ENCODE peak calls at places on chromosomes 2 and 18, in ten cellular contexts. M is HepG2, L is stomach, U is suprapubic skin, Z is ovary, X is transverse colon, A is tibial nerve, C is GM12878, K is sigmoid colon, J is K562. E is an unnamed sample.

GRCh38 chr18:42758851-42759250 is 356.6 kb downstream of the RIT2 start:
- DNase-seq in C (no peak), M (no peak), A (no peak), L (no peak), U (no peak), X (no peak), Z (no peak), J (no peak), K (no peak), E (no peak)

GRCh38 chr2:109728809-109729208 is 65.3 kb upstream of the RGPD5 start:
- DNase-seq in X (no peak), A (no peak), J (no peak), Z (peak; percentile 40), M (no peak), K (no peak), L (no peak), C (no peak), U (no peak), E (no peak)

GRCh38 chr2:182522930-182523541 is 96.2 kb upstream of the PDE1A start:
- DNase-seq in A (no peak), K (no peak), U (no peak), L (no peak), C (no peak), Z (no peak), M (no peak), X (no peak), J (no peak), E (no peak)

GRCh38 chr2:153808675-153809074 is 63.0 kb upstream of the GALNT13 start:
- DNase-seq in A (no peak), C (no peak), L (no peak), Z (no peak), J (no peak), X (no peak), K (no peak), U (no peak), M (no peak), E (no peak)

GRCh38 chr2:239611222-239611795 is 210.5 kb upstream of the HDAC4 start:
- DNase-seq in K (peak; percentile 54), C (no peak), A (no peak), U (no peak), L (no peak), J (no peak), M (no peak), X (no peak), Z (no peak), E (no peak)

GRCh38 chr2:224278531-224278930 is 123.4 kb downstream of the FAM124B start:
- DNase-seq in K (no peak), J (no peak), Z (no peak), U (no peak), A (no peak), L (no peak), X (no peak), C (no peak), M (no peak), E (no peak)

GRCh38 chr2:193446967-193447366 is 1252.2 kb upstream of the TMEFF2 start:
- DNase-seq in C (no peak), K (no peak), L (no peak), X (no peak), A (no peak), M (no peak), J (no peak), U (no peak), Z (no peak), E (no peak)

GRCh38 chr2:20524412-20525040 is 77.7 kb downstream of the RHOB start:
- DNase-seq in J (peak; percentile 81), Z (no peak), C (no peak), K (peak; percentile 80), U (peak; percentile 91), L (no peak), A (no peak), X (peak; percentile 22), M (no peak), E (no peak)

GRCh38 chr2:191636235-191636543 is 41.7 kb upstream of the NABP1 start:
- DNase-seq in A (no peak), L (no peak), M (peak; percentile 68), J (no peak), U (no peak), C (no peak), K (no peak), Z (no peak), X (no peak), E (no peak)

GRCh38 chr2:72757177-72757775 is 68.6 kb downstream of the EXOC6B start:
- DNase-seq in Z (no peak), X (no peak), L (peak; percentile 53), J (peak; percentile 63), M (peak; percentile 100), C (no peak), K (no peak), U (no peak), A (no peak), E (no peak)

GRCh38 chr2:26488463-26489212 is 10.7 kb upstream of the OTOF start:
- DNase-seq in Z (no peak), U (no peak), X (no peak), C (no peak), K (no peak), A (no peak), J (no peak), L (no peak), M (no peak), E (no peak)

GRCh38 chr2:26485099-26485498 is 7.2 kb upstream of the OTOF start:
- DNase-seq in L (no peak), K (no peak), U (no peak), A (no peak), J (no peak), Z (no peak), X (no peak), M (no peak), C (no peak), E (no peak)

GRCh38 chr2:26486789-26487188 is 8.9 kb upstream of the OTOF start:
- DNase-seq in C (no peak), L (no peak), U (no peak), Z (no peak), J (no peak), A (no peak), M (no peak), X (no peak), K (no peak), E (no peak)

GRCh38 chr2:26485725-26486418 is 7.9 kb upstream of the OTOF start:
- DNase-seq in Z (no peak), K (no peak), J (no peak), C (no peak), L (no peak), M (no peak), A (no peak), U (no peak), X (no peak), E (no peak)

DNA sequence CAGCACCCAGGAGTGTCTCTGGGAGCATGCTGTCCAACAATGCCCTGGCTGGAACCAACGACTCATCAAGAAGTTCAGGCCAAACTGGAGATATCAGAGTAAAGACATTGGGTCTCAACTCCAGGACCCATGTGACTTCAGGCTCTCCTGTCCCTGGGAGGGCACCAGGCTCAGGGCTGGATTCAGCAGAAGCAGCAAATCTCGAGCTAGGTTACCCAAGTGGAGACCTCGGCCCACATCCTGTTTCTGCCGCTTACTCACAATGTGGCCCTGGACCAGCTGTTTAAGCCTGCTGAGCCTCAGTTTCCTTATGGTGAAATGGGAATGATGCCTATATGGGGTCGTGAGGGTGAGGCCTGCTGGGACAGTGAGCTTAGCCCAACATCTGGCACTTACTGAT is 9.3 kb upstream of the OTOF start:
- DNase-seq in Z (no peak), X (no peak), C (no peak), J (no peak), A (no peak), K (no peak), U (no peak), L (no peak), M (no peak), E (no peak)
- TF ChIP-seq EP300 in Z (no peak), X (no peak), C (no peak), J (no peak), A (no peak), K (no peak), U (no peak), L (no peak), M (no peak), E (no peak)

GRCh38 chr2:195319112-195319460 is 337.9 kb upstream of the SLC39A10 start:
- DNase-seq in X (no peak), K (no peak), U (no peak), Z (no peak), A (no peak), J (no peak), C (no peak), M (no peak), L (no peak), E (no peak)
- H3K4me1 ChIP-seq in X (peaks cover 2% of the 10 kb centered on the region), K (peaks cover 10% of the 10 kb centered on the region), U (peaks cover 5% of the 10 kb centered on the region), Z (no peaks in the 10 kb centered on the region), A (no peaks in the 10 kb centered on the region), J (no peaks in the 10 kb centered on the region), C (no peaks in the 10 kb centered on the region), M (no peaks in the 10 kb centered on the region), L (no peaks in the 10 kb centered on the region), E (peaks cover 12% of the 10 kb centered on the region)

GRCh38 chr18:210075-210474 is 51.7 kb downstream of the USP14 start:
- DNase-seq in X (no peak), C (no peak), A (no peak), Z (no peak), J (no peak), L (no peak), K (no peak), M (no peak), U (no peak), E (no peak)
- H3K36me3 ChIP-seq in X (no peaks in the 10 kb centered on the region), C (peaks cover 24% of the 10 kb centered on the region), A (peaks cover 69% of the 10 kb centered on the region), Z (no peaks in the 10 kb centered on the region), J (peaks cover 94% of the 10 kb centered on the region), L (peaks cover 90% of the 10 kb centered on the region), K (peaks cover 83% of the 10 kb centered on the region), M (peaks cover 14% of the 10 kb centered on the region), U (peaks cover 72% of the 10 kb centered on the region), E (peaks cover 88% of the 10 kb centered on the region)

DNA sequence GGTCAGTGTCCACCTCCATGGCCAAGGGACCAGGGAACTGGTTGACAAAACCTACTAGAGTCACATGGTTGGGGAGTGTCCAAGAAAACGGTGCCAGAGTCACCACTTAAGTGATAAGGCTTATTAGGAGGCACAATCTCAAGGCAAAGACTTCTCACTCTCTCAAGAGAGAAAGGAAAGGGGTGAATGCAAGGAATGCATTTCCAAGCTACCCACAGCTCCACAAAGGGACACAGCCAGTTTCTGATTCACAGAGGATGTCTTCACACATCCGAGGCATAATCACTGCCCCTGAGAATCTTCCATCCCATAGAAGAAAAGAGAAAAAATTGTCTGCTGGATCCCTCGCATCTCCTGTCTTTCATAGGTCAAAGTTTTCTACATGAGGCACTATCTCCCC is 269.3 kb downstream of the TNS1 start:
- DNase-seq in X (no peak), K (no peak), U (no peak), Z (no peak), L (peak; percentile 34), C (no peak), A (no peak), M (no peak), J (no peak), E (no peak)
- TF ChIP-seq EP300 in X (no peak), K (no peak), U (no peak), Z (no peak), L (no peak), C (no peak), A (no peak), M (no peak), J (no peak), E (no peak)

DNA sequence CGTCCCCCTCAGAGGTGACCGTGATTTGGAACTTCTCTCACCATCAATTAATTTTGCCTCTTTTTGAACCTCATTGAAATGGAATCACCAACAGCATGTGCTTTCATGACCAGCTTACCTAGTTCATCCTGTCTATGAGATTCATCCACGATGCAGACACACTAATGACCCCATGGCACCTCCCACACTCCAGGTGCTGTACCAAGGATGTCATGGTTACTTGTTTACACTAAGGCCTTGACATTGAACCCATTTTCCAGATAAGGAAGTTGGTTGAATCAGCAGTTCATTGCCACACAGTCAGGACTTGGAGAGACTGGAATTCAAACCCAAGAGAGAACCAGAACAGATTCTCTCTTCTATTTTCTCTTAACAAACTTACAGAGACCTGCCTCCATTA is 139.0 kb downstream of the ZFP36L2 start:
- DNase-seq in X (no peak), K (peak; percentile 42), Z (no peak), M (no peak), U (no peak), J (no peak), C (no peak), A (no peak), L (no peak), E (no peak)
- H3K4me1 ChIP-seq in X (peaks cover 44% of the 10 kb centered on the region), K (peaks cover 62% of the 10 kb centered on the region), Z (peaks cover 25% of the 10 kb centered on the region), M (peaks cover 74% of the 10 kb centered on the region), U (peaks cover 59% of the 10 kb centered on the region), J (peaks cover 9% of the 10 kb centered on the region), C (no peaks in the 10 kb centered on the region), A (peaks cover 46% of the 10 kb centered on the region), L (peaks cover 31% of the 10 kb centered on the region), E (peaks cover 55% of the 10 kb centered on the region)

E was measured in esophagus muscularis mucosa.